ENCODE peak calls at places on chromosomes 2 and 18, in four cellular contexts. B is right cardiac atrium, O is NCI-H1694, W is NCI-H2171 treated with DMSO at 0.1 percent for 48 hours. L is an unnamed sample.

GRCh38 chr2:240856151-240856980 is 12.3 kb upstream of the AGXT start:
- DNase-seq in O (no peak), W (no peak), B (no peak), L (peak; percentile 16)

GRCh38 chr2:171668111-171668600 is 19.1 kb upstream of the DYNC1I2 start:
- DNase-seq in W (no peak), B (no peak), O (no peak), L (no peak)

GRCh38 chr2:64860936-64861335 is 128.3 kb upstream of the SLC1A4 start:
- DNase-seq in O (no peak), B (no peak), W (no peak), L (no peak)

GRCh38 chr2:85071096-85071495 is 62.1 kb upstream of the TCF7L1 start:
- DNase-seq in B (no peak), W (no peak), O (no peak), L (peak; percentile 25)

GRCh38 chr2:151523825-151524224 is 114.1 kb downstream of the RIF1 start:
- DNase-seq in B (no peak), W (no peak), O (no peak), L (peak; percentile 32)

GRCh38 chr2:196586511-196586991 is 53.0 kb upstream of the CCDC150 start:
- DNase-seq in B (no peak), O (peak; percentile 26), W (peak; percentile 83), L (peak; percentile 93)

GRCh38 chr2:234368861-234369261 is 128.0 kb downstream of the ARL4C start:
- DNase-seq in O (no peak), W (no peak), B (no peak), L (peak; percentile 68)

GRCh38 chr18:76451475-76452331 is 43.3 kb downstream of the ZNF516 start:
- DNase-seq in O (no peak), B (peak; percentile 51), W (no peak), L (no peak)

GRCh38 chr2:221463235-221463896 is 108.7 kb downstream of the EPHA4 start:
- DNase-seq in O (no peak), B (no peak), W (no peak), L (no peak)

GRCh38 chr2:202049840-202050239 is 16.2 kb downstream of the FZD7 start:
- DNase-seq in W (no peak), B (peak; percentile 50), O (no peak), L (no peak)

GRCh38 chr2:26986576-26986975 is 16.1 kb downstream of the MAPRE3 start:
- DNase-seq in O (no peak), B (no peak), W (no peak), L (peak; percentile 66)

GRCh38 chr2:24675338-24675737 is 117.9 kb downstream of the PTRHD1 start:
- DNase-seq in W (peak; percentile 14), B (peak; percentile 52), O (no peak), L (no peak)

GRCh38 chr2:201618744-201619654 is 24.3 kb downstream of the TMEM237 start:
- DNase-seq in O (no peak), B (peak; percentile 95), W (peak; percentile 65), L (no peak)

GRCh38 chr2:229636568-229636967 is 77.8 kb downstream of the DNER start:
- DNase-seq in O (no peak), B (no peak), W (no peak), L (no peak)

GRCh38 chr2:42794271-42795046 is 2.1 kb upstream of the HAAO start:
- DNase-seq in B (no peak), W (no peak), O (no peak), L (peak; percentile 12)

GRCh38 chr18:44601447-44601846 is 79.2 kb upstream of the SETBP1 start:
- DNase-seq in O (no peak), W (peak; percentile 79), B (no peak), L (peak; percentile 96)

GRCh38 chr2:203126971-203127370 is 111.8 kb upstream of the CYP20A1 start:
- DNase-seq in B (no peak), W (no peak), O (no peak), L (no peak)

GRCh38 chr2:176004925-176005324 is 2.9 kb upstream of the LNPK start:
- DNase-seq in W (no peak), O (no peak), B (no peak), L (no peak)

GRCh38 chr2:72988726-72989273 is 71.5 kb downstream of the EMX1 start:
- DNase-seq in W (no peak), B (no peak), O (no peak), L (no peak)

GRCh38 chr2:213443952-213444351 is 159.7 kb downstream of the SPAG16 start:
- DNase-seq in B (no peak), O (no peak), W (no peak), L (no peak)

GRCh38 chr2:135225781-135226180 is 173.7 kb downstream of the RAB3GAP1 start:
- DNase-seq in O (no peak), B (no peak), W (no peak), L (no peak)

GRCh38 chr2:3778016-3778415 is 74.6 kb downstream of the DCDC2C start:
- DNase-seq in O (no peak), W (no peak), B (no peak), L (no peak)

GRCh38 chr2:119659601-119660342 is 19.2 kb upstream of the TMEM177 start:
- DNase-seq in O (peak; percentile 55), B (no peak), W (peak; percentile 52), L (peak; percentile 28)

GRCh38 chr2:119753041-119753929 is 6.4 kb upstream of the PTPN4 start:
- DNase-seq in W (peak; percentile 42), B (no peak), O (peak; percentile 23), L (peak; percentile 45)

GRCh38 chr2:30400151-30400954 is 46.7 kb upstream of the LCLAT1 start:
- DNase-seq in W (no peak), O (no peak), B (no peak), L (no peak)

GRCh38 chr18:11981633-11982366 is 493 bp downstream of the IMPA2 start:
- DNase-seq in B (peak; percentile 80), W (peak; percentile 33), O (no peak), L (peak; percentile 39)

GRCh38 chr18:62566199-62566598 is 43.4 kb downstream of the ZCCHC2 start:
- DNase-seq in B (peak; percentile 67), O (no peak), W (no peak), L (peak; percentile 36)

GRCh38 chr18:61322265-61322873 is 10.9 kb upstream of the CDH20 start:
- DNase-seq in O (peak; percentile 32), B (peak; percentile 82), W (peak; percentile 43), L (peak; percentile 52)

GRCh38 chr2:58762176-58762781 is 521.2 kb upstream of the FANCL start:
- DNase-seq in O (peak; percentile 71), W (peak; percentile 75), B (peak; percentile 54), L (peak; percentile 37)

GRCh38 chr2:239288951-239289481 is 111.8 kb downstream of the HDAC4 start:
- DNase-seq in W (no peak), O (no peak), B (peak; percentile 61), L (no peak)

GRCh38 chr2:207163053-207163814 is 2.5 kb downstream of the KLF7 start:
- DNase-seq in B (peak; percentile 68), O (peak; percentile 30), W (no peak), L (peak; percentile 95)

GRCh38 chr2:58502931-58503330 is 261.8 kb upstream of the FANCL start:
- DNase-seq in O (no peak), W (no peak), B (no peak), L (no peak)

GRCh38 chr2:227082286-227082685 is 81.7 kb downstream of the COL4A4 start:
- DNase-seq in O (no peak), W (no peak), B (no peak), L (no peak)

GRCh38 chr2:62471816-62472215 is 34.2 kb downstream of the TMEM17 start:
- DNase-seq in W (no peak), B (peak; percentile 92), O (no peak), L (no peak)

GRCh38 chr2:108240966-108241365 is 1.2 kb downstream of the SULT1C3 start:
- DNase-seq in B (no peak), W (no peak), O (no peak), L (peak; percentile 13)

GRCh38 chr18:58565021-58565420 is 63.9 kb downstream of the ALPK2 start:
- DNase-seq in O (no peak), B (no peak), W (no peak), L (no peak)

GRCh38 chr2:15241929-15242328 is 319.2 kb downstream of the NBAS start:
- DNase-seq in B (no peak), W (peak; percentile 38), O (no peak), L (no peak)

GRCh38 chr2:209121691-209122090 is 302.2 kb upstream of the MAP2 start:
- DNase-seq in O (no peak), W (no peak), B (no peak), L (no peak)

GRCh38 chr2:101883860-101884259 is 107.9 kb upstream of the IL1R2 start:
- DNase-seq in W (peak; percentile 8), B (no peak), O (peak; percentile 14), L (peak; percentile 48)